ENCODE peak calls at places on chromosomes 16 and 17, in eight cellular contexts. One of them, this sample, is unnamed.
A peak's percentile ranks its signal among the peaks of the same experiment; 100 is the strongest.

GRCh38 chr16:83890359-83890758 is 8.6 kb upstream of the MLYCD start:
- DNase-seq in PC-3: no peak
- DNase-seq in OCI-LY7: no peak
- DNase-seq in stomach: no peak
- DNase-seq in RWPE2: no peak
- DNase-seq in tibial nerve: no peak
- DNase-seq in H9: no peak
- DNase-seq in gastrocnemius medialis: no peak
- DNase-seq in this sample: no peak

GRCh38 chr16:87851141-87851587 is 18.1 kb downstream of the SLC7A5 start:
- DNase-seq in PC-3: no peak
- DNase-seq in OCI-LY7: no peak
- DNase-seq in stomach: no peak
- DNase-seq in RWPE2: no peak
- DNase-seq in tibial nerve: no peak
- DNase-seq in H9: no peak
- DNase-seq in gastrocnemius medialis: no peak
- DNase-seq in this sample: no peak

GRCh38 chr16:47779201-47780016 is 318.3 kb downstream of the PHKB start:
- DNase-seq in PC-3: no peak
- DNase-seq in OCI-LY7: no peak
- DNase-seq in stomach: no peak
- DNase-seq in RWPE2: no peak
- DNase-seq in tibial nerve: no peak
- DNase-seq in H9: no peak
- DNase-seq in gastrocnemius medialis: no peak
- DNase-seq in this sample: peak; percentile 65

GRCh38 chr16:66258916-66259845 is 107.3 kb upstream of the CDH5 start:
- DNase-seq in PC-3: no peak
- DNase-seq in OCI-LY7: no peak
- DNase-seq in stomach: no peak
- DNase-seq in RWPE2: peak; percentile 29
- DNase-seq in tibial nerve: no peak
- DNase-seq in H9: no peak
- DNase-seq in gastrocnemius medialis: no peak
- DNase-seq in this sample: no peak

GRCh38 chr17:49914096-49914490 is 54.9 kb upstream of the DLX4 start:
- DNase-seq in PC-3: no peak
- DNase-seq in OCI-LY7: no peak
- DNase-seq in stomach: no peak
- DNase-seq in RWPE2: no peak
- DNase-seq in tibial nerve: no peak
- DNase-seq in H9: no peak
- DNase-seq in gastrocnemius medialis: no peak
- DNase-seq in this sample: no peak

GRCh38 chr17:43938838-43939182 is 3.5 kb downstream of the PPY start:
- DNase-seq in PC-3: no peak
- DNase-seq in OCI-LY7: no peak
- DNase-seq in stomach: no peak
- DNase-seq in RWPE2: no peak
- DNase-seq in tibial nerve: no peak
- DNase-seq in H9: no peak
- DNase-seq in gastrocnemius medialis: no peak
- DNase-seq in this sample: no peak

GRCh38 chr17:4950075-4950756 is 703 bp upstream of the ENO3 start:
- DNase-seq in PC-3: peak; percentile 11
- DNase-seq in OCI-LY7: peak; percentile 51
- DNase-seq in stomach: peak; percentile 61
- DNase-seq in RWPE2: no peak
- DNase-seq in tibial nerve: peak; percentile 49
- DNase-seq in H9: peak; percentile 78
- DNase-seq in gastrocnemius medialis: no peak
- DNase-seq in this sample: no peak

GRCh38 chr17:28974451-28974850 is 23.1 kb upstream of the PHF12 start:
- DNase-seq in PC-3: no peak
- DNase-seq in OCI-LY7: no peak
- DNase-seq in stomach: no peak
- DNase-seq in RWPE2: no peak
- DNase-seq in tibial nerve: no peak
- DNase-seq in H9: no peak
- DNase-seq in gastrocnemius medialis: no peak
- DNase-seq in this sample: no peak

GRCh38 chr17:9228408-9229159 is 207.3 kb downstream of the NTN1 start:
- DNase-seq in PC-3: no peak
- DNase-seq in OCI-LY7: no peak
- DNase-seq in stomach: no peak
- DNase-seq in RWPE2: no peak
- DNase-seq in tibial nerve: no peak
- DNase-seq in H9: no peak
- DNase-seq in gastrocnemius medialis: no peak
- DNase-seq in this sample: no peak

GRCh38 chr17:12133183-12133582 is 112.5 kb downstream of the MAP2K4 start:
- DNase-seq in PC-3: no peak
- DNase-seq in OCI-LY7: no peak
- DNase-seq in stomach: no peak
- DNase-seq in RWPE2: no peak
- DNase-seq in tibial nerve: no peak
- DNase-seq in H9: no peak
- DNase-seq in gastrocnemius medialis: no peak
- DNase-seq in this sample: no peak

GRCh38 chr17:65434251-65434650 is 127.2 kb downstream of the AXIN2 start:
- DNase-seq in PC-3: no peak
- DNase-seq in OCI-LY7: no peak
- DNase-seq in stomach: no peak
- DNase-seq in RWPE2: no peak
- DNase-seq in tibial nerve: no peak
- DNase-seq in H9: no peak
- DNase-seq in gastrocnemius medialis: no peak
- DNase-seq in this sample: no peak

GRCh38 chr17:70938311-70938710 is 769.0 kb downstream of the KCNJ2 start:
- DNase-seq in PC-3: no peak
- DNase-seq in OCI-LY7: no peak
- DNase-seq in stomach: no peak
- DNase-seq in RWPE2: no peak
- DNase-seq in tibial nerve: no peak
- DNase-seq in H9: no peak
- DNase-seq in gastrocnemius medialis: no peak
- DNase-seq in this sample: no peak

GRCh38 chr17:4998666-4999428 is 1.1 kb downstream of the KIF1C start:
- DNase-seq in PC-3: peak; percentile 2
- DNase-seq in OCI-LY7: peak; percentile 34
- DNase-seq in stomach: peak; percentile 53
- DNase-seq in RWPE2: no peak
- DNase-seq in tibial nerve: no peak
- DNase-seq in H9: no peak
- DNase-seq in gastrocnemius medialis: no peak
- DNase-seq in this sample: no peak

GRCh38 chr17:78032166-78032565 is 73.7 kb downstream of the TNRC6C start:
- DNase-seq in PC-3: peak; percentile 30
- DNase-seq in OCI-LY7: no peak
- DNase-seq in stomach: no peak
- DNase-seq in RWPE2: no peak
- DNase-seq in tibial nerve: no peak
- DNase-seq in H9: no peak
- DNase-seq in gastrocnemius medialis: no peak
- DNase-seq in this sample: no peak

GRCh38 chr17:12070561-12070960 is 49.9 kb downstream of the MAP2K4 start:
- DNase-seq in PC-3: peak; percentile 75
- DNase-seq in OCI-LY7: no peak
- DNase-seq in stomach: no peak
- DNase-seq in RWPE2: no peak
- DNase-seq in tibial nerve: no peak
- DNase-seq in H9: no peak
- DNase-seq in gastrocnemius medialis: no peak
- DNase-seq in this sample: no peak

GRCh38 chr16:31088459-31089183 is at the start of gene PRSS53:
- DNase-seq in PC-3: no peak
- DNase-seq in OCI-LY7: no peak
- DNase-seq in stomach: no peak
- DNase-seq in RWPE2: no peak
- DNase-seq in tibial nerve: no peak
- DNase-seq in H9: no peak
- DNase-seq in gastrocnemius medialis: no peak
- DNase-seq in this sample: no peak

GRCh38 chr16:11097782-11098167 is 153.4 kb downstream of the CLEC16A start:
- DNase-seq in PC-3: no peak
- DNase-seq in OCI-LY7: no peak
- DNase-seq in stomach: no peak
- DNase-seq in RWPE2: no peak
- DNase-seq in tibial nerve: no peak
- DNase-seq in H9: no peak
- DNase-seq in gastrocnemius medialis: no peak
- DNase-seq in this sample: no peak

GRCh38 chr16:65788434-65789147 is 577.9 kb upstream of the CDH5 start:
- DNase-seq in PC-3: no peak
- DNase-seq in OCI-LY7: no peak
- DNase-seq in stomach: no peak
- DNase-seq in RWPE2: no peak
- DNase-seq in tibial nerve: no peak
- DNase-seq in H9: no peak
- DNase-seq in gastrocnemius medialis: no peak
- DNase-seq in this sample: no peak

GRCh38 chr16:10277597-10277996 is 95.4 kb upstream of the GRIN2A start:
- DNase-seq in PC-3: no peak
- DNase-seq in OCI-LY7: no peak
- DNase-seq in stomach: no peak
- DNase-seq in RWPE2: no peak
- DNase-seq in tibial nerve: no peak
- DNase-seq in H9: no peak
- DNase-seq in gastrocnemius medialis: no peak
- DNase-seq in this sample: peak; percentile 43

GRCh38 chr16:53872248-53873221 is 168.6 kb downstream of the FTO start:
- DNase-seq in PC-3: no peak
- DNase-seq in OCI-LY7: no peak
- DNase-seq in stomach: no peak
- DNase-seq in RWPE2: no peak
- DNase-seq in tibial nerve: no peak
- DNase-seq in H9: no peak
- DNase-seq in gastrocnemius medialis: no peak
- DNase-seq in this sample: no peak

GRCh38 chr17:36482611-36483504 is 3.6 kb upstream of the ZNHIT3 start:
- DNase-seq in PC-3: peak; percentile 73
- DNase-seq in OCI-LY7: peak; percentile 29
- DNase-seq in stomach: peak; percentile 91
- DNase-seq in RWPE2: no peak
- DNase-seq in tibial nerve: peak; percentile 73
- DNase-seq in H9: peak; percentile 96
- DNase-seq in gastrocnemius medialis: peak; percentile 57
- DNase-seq in this sample: peak; percentile 90

GRCh38 chr16:25014500-25015147 is 545 bp downstream of the ARHGAP17 start:
- DNase-seq in PC-3: peak; percentile 39
- DNase-seq in OCI-LY7: peak; percentile 42
- DNase-seq in stomach: peak; percentile 45
- DNase-seq in RWPE2: no peak
- DNase-seq in tibial nerve: no peak
- DNase-seq in H9: peak; percentile 51
- DNase-seq in gastrocnemius medialis: peak; percentile 20
- DNase-seq in this sample: peak; percentile 63
- H3K4me1 ChIP-seq in PC-3: peaks cover 42% of the 10 kb centered on the region
- H3K4me1 ChIP-seq in OCI-LY7: peaks cover 77% of the 10 kb centered on the region
- H3K4me1 ChIP-seq in stomach: peaks cover 49% of the 10 kb centered on the region
- H3K4me1 ChIP-seq in RWPE2: peaks cover 19% of the 10 kb centered on the region
- H3K4me1 ChIP-seq in tibial nerve: peaks cover 52% of the 10 kb centered on the region
- H3K4me1 ChIP-seq in H9: no peaks in the 10 kb centered on the region
- H3K4me1 ChIP-seq in gastrocnemius medialis: peaks cover 47% of the 10 kb centered on the region
- H3K4me1 ChIP-seq in this sample: peaks cover 18% of the 10 kb centered on the region

GRCh38 chr16:85152414-85153030 is 40.2 kb upstream of the CIBAR2 start:
- DNase-seq in PC-3: no peak
- DNase-seq in OCI-LY7: no peak
- DNase-seq in stomach: no peak
- DNase-seq in RWPE2: peak; percentile 88
- DNase-seq in tibial nerve: no peak
- DNase-seq in H9: no peak
- DNase-seq in gastrocnemius medialis: peak; percentile 83
- DNase-seq in this sample: no peak
- H3K27ac ChIP-seq in PC-3: no peak overlapping the region
- H3K27ac ChIP-seq in OCI-LY7: no peak overlapping the region
- H3K27ac ChIP-seq in stomach: no peak overlapping the region
- H3K27ac ChIP-seq in RWPE2: peak overlapping the region; percentile 67
- H3K27ac ChIP-seq in tibial nerve: peak overlapping the region; percentile 73
- H3K27ac ChIP-seq in H9: no peak overlapping the region
- H3K27ac ChIP-seq in gastrocnemius medialis: peak overlapping the region; percentile 92
- H3K27ac ChIP-seq in this sample: no peak overlapping the region

GRCh38 chr17:34242976-34243731 is 11.9 kb upstream of the CCL2 start:
- DNase-seq in PC-3: no peak
- DNase-seq in OCI-LY7: no peak
- DNase-seq in stomach: no peak
- DNase-seq in RWPE2: no peak
- DNase-seq in tibial nerve: no peak
- DNase-seq in H9: no peak
- DNase-seq in gastrocnemius medialis: no peak
- DNase-seq in this sample: no peak

GRCh38 chr17:34246872-34247271 is 8.2 kb upstream of the CCL2 start:
- DNase-seq in PC-3: no peak
- DNase-seq in OCI-LY7: no peak
- DNase-seq in stomach: no peak
- DNase-seq in RWPE2: no peak
- DNase-seq in tibial nerve: no peak
- DNase-seq in H9: no peak
- DNase-seq in gastrocnemius medialis: no peak
- DNase-seq in this sample: no peak

GRCh38 chr17:34243732-34244299 is 11.3 kb upstream of the CCL2 start:
- DNase-seq in PC-3: no peak
- DNase-seq in OCI-LY7: no peak
- DNase-seq in stomach: no peak
- DNase-seq in RWPE2: no peak
- DNase-seq in tibial nerve: no peak
- DNase-seq in H9: no peak
- DNase-seq in gastrocnemius medialis: no peak
- DNase-seq in this sample: no peak

GRCh38 chr17:34246436-34246835 is 8.6 kb upstream of the CCL2 start:
- DNase-seq in PC-3: no peak
- DNase-seq in OCI-LY7: no peak
- DNase-seq in stomach: no peak
- DNase-seq in RWPE2: no peak
- DNase-seq in tibial nerve: no peak
- DNase-seq in H9: no peak
- DNase-seq in gastrocnemius medialis: no peak
- DNase-seq in this sample: no peak

DNA sequence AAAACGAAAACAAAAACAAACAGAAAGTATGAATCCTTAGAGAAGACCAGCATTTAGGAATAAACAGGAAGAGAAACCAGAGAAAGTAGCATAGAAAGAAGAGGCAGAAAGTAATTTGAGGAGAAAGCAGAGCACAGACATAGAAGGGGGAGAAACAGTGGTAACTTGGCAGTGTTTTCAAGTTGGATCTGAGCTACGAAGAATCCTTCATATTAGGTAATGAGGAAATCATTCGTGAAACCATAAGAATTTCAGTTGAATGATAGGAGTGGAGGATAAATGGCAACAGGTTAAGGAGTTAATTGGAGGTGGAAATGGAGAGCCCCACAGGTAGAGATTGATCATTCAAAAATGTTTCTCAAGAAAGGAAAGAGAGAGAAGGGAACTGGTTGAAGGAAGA is 9.6 kb upstream of the CCL2 start:
- DNase-seq in PC-3: no peak
- DNase-seq in OCI-LY7: no peak
- DNase-seq in stomach: no peak
- DNase-seq in RWPE2: no peak
- DNase-seq in tibial nerve: no peak
- DNase-seq in H9: no peak
- DNase-seq in gastrocnemius medialis: no peak
- DNase-seq in this sample: no peak
- H3K4me1 ChIP-seq in PC-3: no peaks in the 10 kb centered on the region
- H3K4me1 ChIP-seq in OCI-LY7: peaks cover 27% of the 10 kb centered on the region
- H3K4me1 ChIP-seq in stomach: peaks cover 20% of the 10 kb centered on the region
- H3K4me1 ChIP-seq in RWPE2: no peaks in the 10 kb centered on the region
- H3K4me1 ChIP-seq in tibial nerve: peaks cover 67% of the 10 kb centered on the region
- H3K4me1 ChIP-seq in H9: no peaks in the 10 kb centered on the region
- H3K4me1 ChIP-seq in gastrocnemius medialis: peaks cover 21% of the 10 kb centered on the region
- H3K4me1 ChIP-seq in this sample: peaks cover 34% of the 10 kb centered on the region

GRCh38 chr16:24988593-24989338 is 26.4 kb downstream of the ARHGAP17 start:
- DNase-seq in PC-3: peak; percentile 92
- DNase-seq in OCI-LY7: peak; percentile 38
- DNase-seq in stomach: peak; percentile 40
- DNase-seq in RWPE2: peak; percentile 78
- DNase-seq in tibial nerve: no peak
- DNase-seq in H9: no peak
- DNase-seq in gastrocnemius medialis: no peak
- DNase-seq in this sample: peak; percentile 83
- H3K27ac ChIP-seq in PC-3: peak overlapping the region; percentile 98
- H3K27ac ChIP-seq in OCI-LY7: no peak overlapping the region
- H3K27ac ChIP-seq in stomach: peak overlapping the region; percentile 64
- H3K27ac ChIP-seq in RWPE2: peak overlapping the region; percentile 92
- H3K27ac ChIP-seq in tibial nerve: peak overlapping the region; percentile 77
- H3K27ac ChIP-seq in H9: no peak overlapping the region
- H3K27ac ChIP-seq in gastrocnemius medialis: peak overlapping the region; percentile 89
- H3K27ac ChIP-seq in this sample: peak overlapping the region; percentile 68